ENCODE peak calls at places on chromosomes 12 and 14, in eight cellular contexts. H is tibial nerve; W is caudate nucleus; C is NT2/D1; V is activated naive CD8-positive, alpha-beta T cell treated with anti-CD3 and anti-CD28 coated beads, Interleukin-2, amount 50 U/mL, for 24 hours; E is AG04450; I is CD4-positive, CD25-positive, alpha-beta regulatory T cell; S is stimulated activated CD4-positive, alpha-beta T cell treated with anti-CD3 and anti-CD28 coated beads, Interleukin-1b, Interleukin-23, amount 100 ng/mL, for 1 hour. D is an unnamed sample.

GRCh38 chr12:3885179-3886094 is 12.2 kb upstream of the PARP11 start:
- DNase-seq in I (peak), W (no peak), V (no peak), E (peak), C (peak), H (peak), S (no peak), D (peak)

GRCh38 chr12:45309826-45310626 is 94.1 kb downstream of the ANO6 start:
- DNase-seq in C (no peak), E (no peak), W (no peak), V (no peak), H (no peak), S (no peak), I (no peak), D (no peak)

GRCh38 chr12:98750511-98750910 is 105.4 kb downstream of the APAF1 start:
- DNase-seq in E (no peak), V (no peak), W (peak), S (no peak), C (peak), I (no peak), H (no peak), D (peak)

GRCh38 chr12:56676851-56677601 is 11.1 kb downstream of the PTGES3 start:
- DNase-seq in W (no peak), C (no peak), I (no peak), H (no peak), S (no peak), E (no peak), V (no peak), D (no peak)

GRCh38 chr12:131896080-131896810 is 1.8 kb downstream of the ULK1 start:
- DNase-seq in I (peak), W (peak), H (peak), V (peak), C (peak), S (peak), E (peak), D (peak)

GRCh38 chr14:22752422-22752821 is 14.1 kb upstream of the OXA1L start:
- DNase-seq in H (no peak), V (no peak), S (no peak), C (no peak), E (no peak), W (no peak), I (no peak), D (no peak)

GRCh38 chr12:27524839-27525238 is 833 bp downstream of the PPFIBP1 start:
- DNase-seq in I (no peak), C (no peak), V (no peak), W (no peak), E (no peak), H (peak), S (no peak), D (no peak)

GRCh38 chr12:123251403-123252076 is 18.3 kb downstream of the MTRFR start:
- DNase-seq in C (no peak), W (no peak), I (no peak), E (no peak), S (no peak), H (no peak), V (no peak), D (no peak)

GRCh38 chr12:30896461-30896860 is 30.1 kb upstream of the TSPAN11 start:
- DNase-seq in V (no peak), S (no peak), C (no peak), W (peak), E (no peak), H (no peak), I (no peak), D (no peak)

GRCh38 chr12:123034022-123034541 is 53.6 kb downstream of the ARL6IP4 start:
- DNase-seq in H (no peak), I (peak), C (no peak), V (no peak), W (no peak), S (no peak), E (no peak), D (no peak)

GRCh38 chr12:104369708-104370107 is 66.2 kb downstream of the EID3 start:
- DNase-seq in E (no peak), I (no peak), V (no peak), H (no peak), W (no peak), C (no peak), S (no peak), D (no peak)

GRCh38 chr14:87995500-87996275 is 2.7 kb upstream of the GALC start:
- DNase-seq in C (no peak), S (no peak), V (no peak), W (no peak), E (no peak), I (peak), H (no peak), D (no peak)

GRCh38 chr14:65184032-65184764 is 81.9 kb upstream of the MAX start:
- DNase-seq in I (no peak), C (no peak), W (no peak), V (no peak), S (no peak), H (no peak), E (no peak), D (no peak)

GRCh38 chr12:30746190-30746589 is 8.6 kb downstream of the CAPRIN2 start:
- DNase-seq in H (no peak), C (no peak), S (no peak), V (no peak), I (no peak), W (no peak), E (no peak), D (no peak)

GRCh38 chr14:94796278-94796677 is 26.4 kb upstream of the GSC start:
- DNase-seq in C (no peak), E (no peak), V (no peak), H (no peak), W (no peak), S (no peak), I (no peak), D (no peak)

GRCh38 chr12:58919271-58920101 is 818 bp downstream of the LRIG3 start:
- DNase-seq in I (no peak), E (no peak), C (peak), W (no peak), H (peak), V (no peak), S (no peak), D (no peak)

GRCh38 chr12:51365276-51365675 is 18.8 kb upstream of the CELA1 start:
- DNase-seq in H (no peak), S (no peak), I (no peak), C (no peak), W (no peak), V (no peak), E (no peak), D (no peak)

GRCh38 chr14:76495983-76496382 is 120.0 kb downstream of the ESRRB start:
- DNase-seq in H (no peak), S (no peak), V (no peak), W (no peak), E (no peak), C (no peak), I (no peak), D (no peak)

GRCh38 chr12:101055940-101056339 is 154.1 kb downstream of the SLC5A8 start:
- DNase-seq in C (no peak), W (no peak), H (no peak), I (no peak), V (no peak), E (no peak), S (no peak), D (no peak)

GRCh38 chr12:109967383-109968031 is 28.7 kb downstream of the GIT2 start:
- DNase-seq in H (no peak), C (no peak), V (no peak), W (no peak), I (peak), E (no peak), S (no peak), D (no peak)

GRCh38 chr12:90621927-90622326 is 333.0 kb downstream of the CCER1 start:
- DNase-seq in S (no peak), V (no peak), W (no peak), I (no peak), C (no peak), E (peak), H (no peak), D (no peak)

GRCh38 chr14:54475911-54476310 is 12.9 kb downstream of the GMFB start:
- DNase-seq in S (no peak), V (no peak), I (no peak), E (no peak), H (no peak), W (no peak), C (no peak), D (no peak)

GRCh38 chr14:21056520-21057163 is 980 bp upstream of the RNASE8 start:
- DNase-seq in H (peak), S (no peak), I (no peak), W (no peak), V (no peak), C (no peak), E (no peak), D (no peak)